ENCODE peak calls at places on chromosomes 1 and 21, in six cellular contexts. O is GM10248, H is HTR-8/SVneo, V is AG08395, N is mesenchymal stem cell, M is NCI-H2227 treated with DMSO at 0.1 percent for 48 hours. T is an unnamed sample.

GRCh38 chr1:233256191-233256590 is 39.3 kb downstream of the PCNX2 start:
- DNase-seq in O (no peak), H (no peak), V (no peak), N (no peak), M (no peak), T (no peak)

GRCh38 chr1:167862432-167863076 is 51.4 kb downstream of the ADCY10 start:
- DNase-seq in O (no peak), H (peak; percentile 11), V (peak; percentile 36), N (peak; percentile 54), M (no peak), T (no peak)

GRCh38 chr1:242477944-242478343 is 46.6 kb downstream of the PLD5 start:
- DNase-seq in O (no peak), H (no peak), V (no peak), N (no peak), M (peak; percentile 91), T (no peak)

GRCh38 chr21:16002872-16003466 is 273.2 kb downstream of the USP25 start:
- DNase-seq in O (no peak), H (peak; percentile 10), V (peak; percentile 18), N (no peak), M (no peak), T (no peak)

GRCh38 chr1:241688940-241689368 is 36.9 kb downstream of the WDR64 start:
- DNase-seq in O (no peak), H (peak; percentile 27), V (no peak), N (peak; percentile 18), M (no peak), T (no peak)

GRCh38 chr1:29698033-29698432 is 461.7 kb downstream of the PTPRU start:
- DNase-seq in O (no peak), H (peak; percentile 52), V (peak; percentile 83), N (peak; percentile 60), M (peak; percentile 53), T (no peak)

GRCh38 chr1:205449750-205450443 is 5.9 kb downstream of the BLACAT1 start:
- DNase-seq in O (peak; percentile 57), H (peak; percentile 71), V (peak; percentile 68), N (peak; percentile 18), M (peak; percentile 49), T (no peak)

GRCh38 chr1:24769656-24770651 is 24.7 kb downstream of the CLIC4 start:
- DNase-seq in O (peak; percentile 50), H (peak; percentile 56), V (peak; percentile 87), N (peak; percentile 97), M (no peak), T (no peak)

GRCh38 chr1:178461676-178462075 is 35.1 kb downstream of the CLEC20A start:
- DNase-seq in O (no peak), H (no peak), V (no peak), N (peak; percentile 34), M (no peak), T (no peak)

GRCh38 chr1:84611796-84612195 is 37.6 kb upstream of the CTBS start:
- DNase-seq in O (no peak), H (no peak), V (no peak), N (peak; percentile 61), M (no peak), T (no peak)

GRCh38 chr1:84266748-84267147 is 34.8 kb upstream of the SAMD13 start:
- DNase-seq in O (no peak), H (no peak), V (no peak), N (no peak), M (no peak), T (no peak)

GRCh38 chr1:21334214-21335087 is 44.2 kb upstream of the ECE1 start:
- DNase-seq in O (peak; percentile 78), H (peak; percentile 67), V (peak; percentile 80), N (peak; percentile 99), M (no peak), T (peak; percentile 90)

GRCh38 chr1:172449012-172449584 is 5.2 kb upstream of the PIGC start:
- DNase-seq in O (no peak), H (no peak), V (no peak), N (no peak), M (no peak), T (no peak)

GRCh38 chr1:71311396-71311795 is 230.6 kb upstream of the ZRANB2 start:
- DNase-seq in O (no peak), H (no peak), V (peak; percentile 14), N (no peak), M (no peak), T (no peak)

GRCh38 chr1:68213843-68214242 is 18.5 kb downstream of the WLS start:
- DNase-seq in O (no peak), H (no peak), V (no peak), N (peak; percentile 95), M (no peak), T (no peak)

GRCh38 chr1:13913396-13913795 is 213.4 kb downstream of the PRDM2 start:
- DNase-seq in O (no peak), H (no peak), V (no peak), N (no peak), M (no peak), T (no peak)

GRCh38 chr1:37250371-37250770 is 216.1 kb upstream of the GRIK3 start:
- DNase-seq in O (no peak), H (no peak), V (no peak), N (no peak), M (no peak), T (no peak)

GRCh38 chr1:61836649-61837048 is 94.4 kb downstream of the PATJ start:
- DNase-seq in O (no peak), H (no peak), V (no peak), N (no peak), M (no peak), T (no peak)

GRCh38 chr21:31671931-31672330 is 12.4 kb downstream of the SOD1 start:
- DNase-seq in O (no peak), H (no peak), V (no peak), N (no peak), M (no peak), T (no peak)

GRCh38 chr1:95888877-95889799 is 655.1 kb downstream of the RWDD3 start:
- DNase-seq in O (no peak), H (no peak), V (no peak), N (no peak), M (peak; percentile 34), T (no peak)

GRCh38 chr1:204177133-204177532 is 11.0 kb upstream of the REN start:
- DNase-seq in O (no peak), H (no peak), V (no peak), N (no peak), M (no peak), T (no peak)

GRCh38 chr1:24321712-24322635 is 2.8 kb downstream of the GRHL3 start:
- DNase-seq in O (peak; percentile 83), H (peak; percentile 71), V (peak; percentile 74), N (peak; percentile 85), M (peak; percentile 69), T (peak; percentile 30)

GRCh38 chr1:20185834-20186782 is at the start of the genes PLA2G2C and UBXN10:
- DNase-seq in O (peak; percentile 62), H (no peak), V (no peak), N (peak; percentile 11), M (peak; percentile 34), T (peak; percentile 52)

GRCh38 chr1:212700892-212701819 is 1.5 kb upstream of the BATF3 start:
- DNase-seq in O (no peak), H (no peak), V (peak; percentile 58), N (peak; percentile 76), M (peak; percentile 55), T (peak; percentile 11)

GRCh38 chr1:219478811-219479210 is 134.1 kb downstream of the ZC3H11B start:
- DNase-seq in O (no peak), H (no peak), V (no peak), N (no peak), M (no peak), T (no peak)

GRCh38 chr1:156600733-156601121 is 552 bp downstream of the GPATCH4 start:
- DNase-seq in O (no peak), H (no peak), V (no peak), N (no peak), M (no peak), T (no peak)

GRCh38 chr1:23562138-23562819 is 3.0 kb upstream of the ID3 start:
- DNase-seq in O (peak; percentile 77), H (peak; percentile 88), V (peak; percentile 96), N (peak; percentile 99), M (peak; percentile 95), T (peak; percentile 55)

GRCh38 chr1:203627819-203628184 is 1.2 kb downstream of the ATP2B4 start:
- DNase-seq in O (no peak), H (no peak), V (peak; percentile 55), N (peak; percentile 70), M (no peak), T (no peak)

GRCh38 chr1:223209293-223209898 is 66.3 kb upstream of the TLR5 start:
- DNase-seq in O (no peak), H (no peak), V (no peak), N (peak; percentile 7), M (no peak), T (no peak)

GRCh38 chr21:18760247-18760646 is 356.7 kb upstream of the TMPRSS15 start:
- DNase-seq in O (no peak), H (no peak), V (no peak), N (no peak), M (no peak), T (no peak)

GRCh38 chr1:21022279-21023040 is 154.2 kb downstream of the EIF4G3 start:
- DNase-seq in O (peak; percentile 75), H (peak; percentile 84), V (peak; percentile 87), N (peak; percentile 100), M (peak; percentile 35), T (peak; percentile 6)

GRCh38 chr1:236922190-236922589 is 82.1 kb downstream of the MT1HL1 start:
- DNase-seq in O (no peak), H (no peak), V (no peak), N (no peak), M (no peak), T (no peak)

GRCh38 chr1:25711555-25712298 is 88.3 kb upstream of the SELENON start:
- DNase-seq in O (no peak), H (no peak), V (no peak), N (peak; percentile 62), M (no peak), T (no peak)

GRCh38 chr1:234943801-234944402 is 184.7 kb downstream of the TOMM20 start:
- DNase-seq in O (no peak), H (no peak), V (no peak), N (no peak), M (no peak), T (peak; percentile 19)

GRCh38 chr1:154344977-154345837 is 19.9 kb downstream of the ATP8B2 start:
- DNase-seq in O (no peak), H (no peak), V (peak; percentile 49), N (peak; percentile 45), M (no peak), T (no peak)

GRCh38 chr1:25971044-25971881 is 26.6 kb downstream of the PAFAH2 start:
- DNase-seq in O (peak; percentile 65), H (no peak), V (no peak), N (no peak), M (no peak), T (peak; percentile 49)

GRCh38 chr1:30977105-30977504 is 68.5 kb upstream of the SDC3 start:
- DNase-seq in O (no peak), H (no peak), V (peak; percentile 14), N (peak; percentile 71), M (peak; percentile 26), T (no peak)

GRCh38 chr1:204493145-204493881 is 1.3 kb downstream of the PIK3C2B start:
- DNase-seq in O (peak; percentile 18), H (no peak), V (peak; percentile 57), N (no peak), M (no peak), T (no peak)

GRCh38 chr1:224431726-224432125 is 2.9 kb downstream of the WDR26 start:
- DNase-seq in O (no peak), H (no peak), V (no peak), N (no peak), M (no peak), T (no peak)

T was measured in naive B cell.